ENCODE peak calls at places on chromosomes 2 and 18, in five cellular contexts. C is A549, A is K562, I is H1, N is HepG2. F is an unnamed sample.

GRCh38 chr2:145284551-145284950 is 764.6 kb upstream of the ZEB2 start:
- DNase-seq in C (no peak), A (no peak), I (no peak), N (no peak), F (no peak)

GRCh38 chr18:59323931-59324622 is 5.6 kb upstream of the CPLX4 start:
- DNase-seq in C (no peak), A (no peak), I (no peak), N (no peak), F (no peak)

GRCh38 chr2:191202881-191203397 is 42.3 kb upstream of the MYO1B start:
- DNase-seq in C (no peak), A (no peak), I (no peak), N (no peak), F (no peak)

GRCh38 chr18:49697757-49698595 is 115.4 kb downstream of the ACAA2 start:
- DNase-seq in C (no peak), A (no peak), I (no peak), N (no peak), F (no peak)

GRCh38 chr2:227456772-227457171 is 15.2 kb upstream of the AGFG1 start:
- DNase-seq in C (peak; percentile 77), A (no peak), I (no peak), N (no peak), F (no peak)

GRCh38 chr2:178845565-178846457 is 38.6 kb upstream of the TTN start:
- DNase-seq in C (no peak), A (no peak), I (no peak), N (no peak), F (no peak)

GRCh38 chr18:1751249-1751648 is 820.1 kb downstream of the METTL4 start:
- DNase-seq in C (no peak), A (no peak), I (no peak), N (no peak), F (no peak)

GRCh38 chr2:217667545-217667944 is 335.2 kb downstream of the TNS1 start:
- DNase-seq in C (no peak), A (no peak), I (no peak), N (no peak), F (no peak)

GRCh38 chr2:64390586-64390985 is 63.4 kb upstream of the LGALSL start:
- DNase-seq in C (no peak), A (no peak), I (no peak), N (no peak), F (no peak)

GRCh38 chr2:50443868-50444267 is 588.1 kb downstream of the NRXN1 start:
- DNase-seq in C (no peak), A (no peak), I (no peak), N (no peak), F (no peak)

GRCh38 chr2:58644992-58645391 is 403.9 kb upstream of the FANCL start:
- DNase-seq in C (no peak), A (no peak), I (no peak), N (no peak), F (no peak)

GRCh38 chr2:121648611-121649401 is 456 bp downstream of the CLASP1 start:
- DNase-seq in C (peak; percentile 40), A (peak; percentile 83), I (no peak), N (peak; percentile 42), F (peak; percentile 85)

GRCh38 chr2:127451981-127452380 is 33.8 kb downstream of the PROC start:
- DNase-seq in C (no peak), A (no peak), I (no peak), N (no peak), F (no peak)

GRCh38 chr2:201120500-201120899 is 4.5 kb downstream of the CFLAR start:
- DNase-seq in C (no peak), A (no peak), I (no peak), N (no peak), F (no peak)

GRCh38 chr18:76994086-76994654 is 138.4 kb downstream of the MBP start:
- DNase-seq in C (no peak), A (no peak), I (no peak), N (peak; percentile 39), F (no peak)

GRCh38 chr2:18690342-18690741 is 101.0 kb upstream of the NT5C1B start:
- DNase-seq in C (peak; percentile 16), A (no peak), I (peak; percentile 47), N (no peak), F (peak; percentile 27)

GRCh38 chr2:19785432-19785831 is 116.4 kb downstream of the TTC32 start:
- DNase-seq in C (no peak), A (no peak), I (no peak), N (no peak), F (no peak)

GRCh38 chr2:156430978-156431358 is 5.2 kb upstream of the GPD2 start:
- DNase-seq in C (peak; percentile 80), A (peak; percentile 45), I (no peak), N (no peak), F (no peak)

GRCh38 chr18:48328473-48329205 is 80.5 kb downstream of the ZBTB7C start:
- DNase-seq in C (peak; percentile 11), A (no peak), I (no peak), N (no peak), F (no peak)

GRCh38 chr2:173607601-173608311 is 253.1 kb downstream of the CDCA7 start:
- DNase-seq in C (no peak), A (no peak), I (no peak), N (no peak), F (no peak)

GRCh38 chr18:77102246-77103040 is 30.1 kb downstream of the MBP start:
- DNase-seq in C (no peak), A (no peak), I (no peak), N (no peak), F (peak; percentile 53)

GRCh38 chr18:67599277-67599676 is 82.8 kb upstream of the DSEL start:
- DNase-seq in C (no peak), A (no peak), I (no peak), N (no peak), F (peak; percentile 57)
- TF ChIP-seq CHD2 in C (no peak), A (no peak), I (no peak), N (no peak), F (peak; percentile 83)

GRCh38 chr2:157698430-157698829 is 69.8 kb upstream of the ACVR1C start:
- DNase-seq in C (no peak), A (no peak), I (no peak), N (no peak), F (no peak)

GRCh38 chr2:157691131-157691530 is 62.5 kb upstream of the ACVR1C start:
- DNase-seq in C (no peak), A (no peak), I (no peak), N (no peak), F (no peak)

GRCh38 chr2:157696036-157696435 is 67.4 kb upstream of the ACVR1C start:
- DNase-seq in C (no peak), A (no peak), I (no peak), N (no peak), F (no peak)

GRCh38 chr2:157691695-157692094 is 63.0 kb upstream of the ACVR1C start:
- DNase-seq in C (no peak), A (peak; percentile 17), I (no peak), N (no peak), F (no peak)

GRCh38 chr2:157692768-157693167 is 64.1 kb upstream of the ACVR1C start:
- DNase-seq in C (no peak), A (no peak), I (no peak), N (no peak), F (no peak)
- TF ChIP-seq CHD2 in C (no peak), A (no peak), I (no peak), N (no peak), F (no peak)

DNA sequence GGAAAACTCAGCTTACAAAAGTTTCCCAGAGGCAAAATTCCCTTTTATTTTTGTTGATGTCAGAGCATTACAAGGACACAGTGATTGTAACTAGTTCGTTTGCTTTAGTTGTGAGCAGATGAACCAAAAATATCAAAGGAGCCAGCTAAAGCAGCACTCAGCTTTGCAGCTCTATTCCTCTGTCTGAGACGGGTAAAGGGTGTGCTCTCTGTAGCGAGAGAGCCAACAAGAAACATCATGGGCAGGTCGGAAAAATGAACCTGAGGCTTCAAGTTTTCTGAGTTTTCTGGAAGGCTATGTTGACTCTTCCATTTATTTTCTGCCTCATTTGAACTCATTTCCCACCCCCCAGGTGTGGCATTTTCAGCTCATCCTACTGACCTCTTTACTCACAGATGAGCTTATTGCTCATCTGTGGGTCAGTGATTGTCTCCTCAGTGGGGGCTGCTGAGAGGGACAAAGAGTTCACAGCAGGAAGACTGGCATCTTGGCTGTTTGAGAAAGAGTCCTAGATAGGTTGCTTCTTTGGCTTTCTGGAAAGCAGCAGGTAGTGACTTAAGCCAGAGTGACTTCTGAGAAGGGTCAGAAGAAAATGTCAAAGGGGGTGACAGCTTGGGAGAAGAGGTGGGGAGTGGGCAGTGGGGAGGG is 66.6 kb upstream of the EPC2 start:
- DNase-seq in C (no peak), A (no peak), I (peak; percentile 71), N (no peak), F (no peak)
- TF ChIP-seq CHD2 in C (no peak), A (no peak), I (no peak), N (no peak), F (no peak)

GRCh38 chr2:128536925-128537620 is 218.4 kb upstream of the HS6ST1 start:
- DNase-seq in C (peak; percentile 27), A (peak; percentile 13), I (peak; percentile 21), N (peak; percentile 80), F (no peak)
- TF ChIP-seq CHD2 in C (no peak), A (no peak), I (no peak), N (no peak), F (no peak)

DNA sequence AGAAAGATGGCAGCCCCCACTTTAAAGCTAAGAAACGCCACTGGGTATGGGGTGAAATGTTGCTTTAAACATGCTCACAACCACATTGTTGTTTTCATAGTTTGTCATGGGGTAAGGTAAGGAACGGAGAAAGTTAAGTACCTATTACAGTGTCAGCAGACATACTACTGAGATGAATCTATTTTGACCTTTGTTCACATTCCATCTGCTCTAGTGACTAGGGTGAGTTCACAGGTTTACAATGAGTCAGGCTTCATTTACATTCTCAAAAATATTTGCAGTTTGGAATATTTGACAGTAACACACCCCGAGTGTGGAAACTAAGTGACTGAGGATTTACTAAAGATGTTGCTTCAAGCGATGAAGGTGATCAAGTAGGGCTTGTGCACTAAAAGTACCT is 428.7 kb upstream of the ACVR2A start:
- DNase-seq in C (peak; percentile 25), A (no peak), I (no peak), N (peak; percentile 57), F (no peak)
- TF ChIP-seq CHD2 in C (no peak), A (no peak), I (no peak), N (no peak), F (no peak)